ENCODE peak calls at places on chromosomes 2 and 18, in ten cellular contexts. One of them, this sample, is unnamed.

GRCh38 chr2:31344447-31344846 is 70.1 kb downstream of the XDH start:
- DNase-seq in AG04450: no peak
- DNase-seq in activated CD4-positive, alpha-beta T cell treated with anti-CD3 and anti-CD28 coated beads for 24 hours: no peak
- DNase-seq in astrocyte of the cerebellum: no peak
- DNase-seq in head of caudate nucleus: no peak
- DNase-seq in HEK293T: no peak
- DNase-seq in stromal cell of bone marrow: no peak
- DNase-seq in heart right ventricle: no peak
- DNase-seq in NCI-H446 treated with DMSO at 0.1 percent for 48 hours: no peak
- DNase-seq in epithelial cell of proximal tubule: no peak
- DNase-seq in this sample: no peak

GRCh38 chr2:42944744-42945415 is 152.5 kb upstream of the HAAO start:
- DNase-seq in AG04450: no peak
- DNase-seq in activated CD4-positive, alpha-beta T cell treated with anti-CD3 and anti-CD28 coated beads for 24 hours: no peak
- DNase-seq in astrocyte of the cerebellum: no peak
- DNase-seq in head of caudate nucleus: no peak
- DNase-seq in HEK293T: peak
- DNase-seq in stromal cell of bone marrow: no peak
- DNase-seq in heart right ventricle: no peak
- DNase-seq in NCI-H446 treated with DMSO at 0.1 percent for 48 hours: no peak
- DNase-seq in epithelial cell of proximal tubule: no peak
- DNase-seq in this sample: no peak

GRCh38 chr2:45755585-45756330 is 104.3 kb downstream of the PRKCE start:
- DNase-seq in AG04450: no peak
- DNase-seq in activated CD4-positive, alpha-beta T cell treated with anti-CD3 and anti-CD28 coated beads for 24 hours: no peak
- DNase-seq in astrocyte of the cerebellum: peak
- DNase-seq in head of caudate nucleus: no peak
- DNase-seq in HEK293T: no peak
- DNase-seq in stromal cell of bone marrow: peak
- DNase-seq in heart right ventricle: no peak
- DNase-seq in NCI-H446 treated with DMSO at 0.1 percent for 48 hours: no peak
- DNase-seq in epithelial cell of proximal tubule: no peak
- DNase-seq in this sample: no peak

GRCh38 chr2:186426153-186427016 is 59.7 kb upstream of the ZC3H15 start:
- DNase-seq in AG04450: no peak
- DNase-seq in activated CD4-positive, alpha-beta T cell treated with anti-CD3 and anti-CD28 coated beads for 24 hours: no peak
- DNase-seq in astrocyte of the cerebellum: no peak
- DNase-seq in head of caudate nucleus: no peak
- DNase-seq in HEK293T: no peak
- DNase-seq in stromal cell of bone marrow: no peak
- DNase-seq in heart right ventricle: no peak
- DNase-seq in NCI-H446 treated with DMSO at 0.1 percent for 48 hours: no peak
- DNase-seq in epithelial cell of proximal tubule: no peak
- DNase-seq in this sample: no peak

GRCh38 chr2:232042911-232043564 is 81.5 kb downstream of the DIS3L2 start:
- DNase-seq in AG04450: no peak
- DNase-seq in activated CD4-positive, alpha-beta T cell treated with anti-CD3 and anti-CD28 coated beads for 24 hours: no peak
- DNase-seq in astrocyte of the cerebellum: no peak
- DNase-seq in head of caudate nucleus: no peak
- DNase-seq in HEK293T: no peak
- DNase-seq in stromal cell of bone marrow: peak
- DNase-seq in heart right ventricle: no peak
- DNase-seq in NCI-H446 treated with DMSO at 0.1 percent for 48 hours: no peak
- DNase-seq in epithelial cell of proximal tubule: no peak
- DNase-seq in this sample: no peak

GRCh38 chr2:165440367-165440766 is 29.1 kb upstream of the CSRNP3 start:
- DNase-seq in AG04450: no peak
- DNase-seq in activated CD4-positive, alpha-beta T cell treated with anti-CD3 and anti-CD28 coated beads for 24 hours: no peak
- DNase-seq in astrocyte of the cerebellum: peak
- DNase-seq in head of caudate nucleus: peak
- DNase-seq in HEK293T: no peak
- DNase-seq in stromal cell of bone marrow: peak
- DNase-seq in heart right ventricle: no peak
- DNase-seq in NCI-H446 treated with DMSO at 0.1 percent for 48 hours: peak
- DNase-seq in epithelial cell of proximal tubule: no peak
- DNase-seq in this sample: no peak

GRCh38 chr18:27887711-27888495 is 289.0 kb downstream of the CDH2 start:
- DNase-seq in AG04450: no peak
- DNase-seq in activated CD4-positive, alpha-beta T cell treated with anti-CD3 and anti-CD28 coated beads for 24 hours: no peak
- DNase-seq in astrocyte of the cerebellum: no peak
- DNase-seq in head of caudate nucleus: no peak
- DNase-seq in HEK293T: no peak
- DNase-seq in stromal cell of bone marrow: no peak
- DNase-seq in heart right ventricle: no peak
- DNase-seq in NCI-H446 treated with DMSO at 0.1 percent for 48 hours: no peak
- DNase-seq in epithelial cell of proximal tubule: no peak
- DNase-seq in this sample: no peak

GRCh38 chr18:29457316-29457715 is 1280.4 kb upstream of the CDH2 start:
- DNase-seq in AG04450: no peak
- DNase-seq in activated CD4-positive, alpha-beta T cell treated with anti-CD3 and anti-CD28 coated beads for 24 hours: no peak
- DNase-seq in astrocyte of the cerebellum: no peak
- DNase-seq in head of caudate nucleus: no peak
- DNase-seq in HEK293T: no peak
- DNase-seq in stromal cell of bone marrow: no peak
- DNase-seq in heart right ventricle: no peak
- DNase-seq in NCI-H446 treated with DMSO at 0.1 percent for 48 hours: no peak
- DNase-seq in epithelial cell of proximal tubule: no peak
- DNase-seq in this sample: no peak

GRCh38 chr2:61640406-61640805 is 102.2 kb upstream of the XPO1 start:
- DNase-seq in AG04450: no peak
- DNase-seq in activated CD4-positive, alpha-beta T cell treated with anti-CD3 and anti-CD28 coated beads for 24 hours: no peak
- DNase-seq in astrocyte of the cerebellum: no peak
- DNase-seq in head of caudate nucleus: no peak
- DNase-seq in HEK293T: no peak
- DNase-seq in stromal cell of bone marrow: no peak
- DNase-seq in heart right ventricle: no peak
- DNase-seq in NCI-H446 treated with DMSO at 0.1 percent for 48 hours: no peak
- DNase-seq in epithelial cell of proximal tubule: no peak
- DNase-seq in this sample: no peak

GRCh38 chr2:140274891-140275290 is 1494.7 kb upstream of the NXPH2 start:
- DNase-seq in AG04450: no peak
- DNase-seq in activated CD4-positive, alpha-beta T cell treated with anti-CD3 and anti-CD28 coated beads for 24 hours: no peak
- DNase-seq in astrocyte of the cerebellum: no peak
- DNase-seq in head of caudate nucleus: no peak
- DNase-seq in HEK293T: no peak
- DNase-seq in stromal cell of bone marrow: no peak
- DNase-seq in heart right ventricle: no peak
- DNase-seq in NCI-H446 treated with DMSO at 0.1 percent for 48 hours: no peak
- DNase-seq in epithelial cell of proximal tubule: no peak
- DNase-seq in this sample: no peak

GRCh38 chr18:31102020-31102684 is at the start of gene DSC2:
- DNase-seq in AG04450: no peak
- DNase-seq in activated CD4-positive, alpha-beta T cell treated with anti-CD3 and anti-CD28 coated beads for 24 hours: no peak
- DNase-seq in astrocyte of the cerebellum: no peak
- DNase-seq in head of caudate nucleus: peak
- DNase-seq in HEK293T: peak
- DNase-seq in stromal cell of bone marrow: no peak
- DNase-seq in heart right ventricle: peak
- DNase-seq in NCI-H446 treated with DMSO at 0.1 percent for 48 hours: no peak
- DNase-seq in epithelial cell of proximal tubule: no peak
- DNase-seq in this sample: no peak

GRCh38 chr2:230905448-230906430 is 19.3 kb downstream of the GPR55 start:
- DNase-seq in AG04450: no peak
- DNase-seq in activated CD4-positive, alpha-beta T cell treated with anti-CD3 and anti-CD28 coated beads for 24 hours: peak
- DNase-seq in astrocyte of the cerebellum: no peak
- DNase-seq in head of caudate nucleus: peak
- DNase-seq in HEK293T: no peak
- DNase-seq in stromal cell of bone marrow: no peak
- DNase-seq in heart right ventricle: no peak
- DNase-seq in NCI-H446 treated with DMSO at 0.1 percent for 48 hours: no peak
- DNase-seq in epithelial cell of proximal tubule: no peak
- DNase-seq in this sample: no peak

GRCh38 chr2:182870227-182870626 is 3.8 kb upstream of the FRZB start:
- DNase-seq in AG04450: no peak
- DNase-seq in activated CD4-positive, alpha-beta T cell treated with anti-CD3 and anti-CD28 coated beads for 24 hours: no peak
- DNase-seq in astrocyte of the cerebellum: no peak
- DNase-seq in head of caudate nucleus: no peak
- DNase-seq in HEK293T: peak
- DNase-seq in stromal cell of bone marrow: no peak
- DNase-seq in heart right ventricle: no peak
- DNase-seq in NCI-H446 treated with DMSO at 0.1 percent for 48 hours: no peak
- DNase-seq in epithelial cell of proximal tubule: no peak
- DNase-seq in this sample: no peak

GRCh38 chr18:23627325-23627724 is 35.4 kb downstream of the ANKRD29 start:
- DNase-seq in AG04450: no peak
- DNase-seq in activated CD4-positive, alpha-beta T cell treated with anti-CD3 and anti-CD28 coated beads for 24 hours: no peak
- DNase-seq in astrocyte of the cerebellum: peak
- DNase-seq in head of caudate nucleus: no peak
- DNase-seq in HEK293T: no peak
- DNase-seq in stromal cell of bone marrow: peak
- DNase-seq in heart right ventricle: no peak
- DNase-seq in NCI-H446 treated with DMSO at 0.1 percent for 48 hours: no peak
- DNase-seq in epithelial cell of proximal tubule: peak
- DNase-seq in this sample: no peak

GRCh38 chr18:37665346-37665745 is 99.7 kb upstream of the CELF4 start:
- DNase-seq in AG04450: no peak
- DNase-seq in activated CD4-positive, alpha-beta T cell treated with anti-CD3 and anti-CD28 coated beads for 24 hours: no peak
- DNase-seq in astrocyte of the cerebellum: no peak
- DNase-seq in head of caudate nucleus: no peak
- DNase-seq in HEK293T: no peak
- DNase-seq in stromal cell of bone marrow: no peak
- DNase-seq in heart right ventricle: no peak
- DNase-seq in NCI-H446 treated with DMSO at 0.1 percent for 48 hours: no peak
- DNase-seq in epithelial cell of proximal tubule: no peak
- DNase-seq in this sample: no peak